ENCODE peak calls at places on chromosomes 2 and 18, in eight cellular contexts. X is iris pigment epithelial cell, Y is lower leg skin, C is psoas muscle, R is HEK293T, D is IMR-90, I is fibroblast of mammary gland, F is T-cell. E is an unnamed sample.

GRCh38 chr2:127437056-127437455 is 18.8 kb downstream of the PROC start:
- DNase-seq in F (no peak), I (no peak), D (no peak), X (no peak), C (no peak), Y (no peak), R (no peak), E (no peak)

GRCh38 chr2:17661460-17661859 is 92.2 kb downstream of the SMC6 start:
- DNase-seq in R (no peak), I (no peak), D (no peak), Y (no peak), C (no peak), F (no peak), X (no peak), E (no peak)

GRCh38 chr2:236041616-236042015 is 126.6 kb downstream of the GBX2 start:
- DNase-seq in F (no peak), I (no peak), Y (no peak), D (no peak), R (no peak), X (no peak), C (no peak), E (no peak)

GRCh38 chr2:174518397-174518796 is 31.6 kb upstream of the GPR155 start:
- DNase-seq in D (no peak), C (no peak), F (no peak), Y (no peak), X (peak), I (peak), R (no peak), E (no peak)

GRCh38 chr2:27809761-27810241 is 38.3 kb downstream of the MRPL33 start:
- DNase-seq in X (peak), R (no peak), F (no peak), Y (no peak), C (no peak), I (peak), D (peak), E (no peak)

GRCh38 chr2:193837368-193837767 is 1642.6 kb upstream of the TMEFF2 start:
- DNase-seq in Y (no peak), D (no peak), X (peak), C (no peak), R (no peak), I (peak), F (no peak), E (no peak)

GRCh38 chr2:203600286-203600685 is 65.2 kb upstream of the RAPH1 start:
- DNase-seq in F (no peak), R (no peak), I (no peak), C (no peak), D (no peak), X (no peak), Y (no peak), E (no peak)

GRCh38 chr2:240523451-240524281 is 34.1 kb downstream of the ANKMY1 start:
- DNase-seq in C (no peak), R (no peak), I (no peak), D (no peak), F (no peak), X (no peak), Y (no peak), E (no peak)

GRCh38 chr2:74513605-74514367 is 464 bp upstream of the TLX2 start:
- DNase-seq in Y (no peak), D (no peak), R (no peak), C (no peak), I (no peak), X (no peak), F (no peak), E (peak)

GRCh38 chr2:8662239-8662879 is 19.5 kb upstream of the ID2 start:
- DNase-seq in R (no peak), D (peak), C (no peak), Y (no peak), X (peak), I (peak), F (no peak), E (no peak)

GRCh38 chr18:361100-361732 is 93.4 kb upstream of the THOC1 start:
- DNase-seq in X (no peak), R (no peak), F (no peak), Y (no peak), D (no peak), C (no peak), I (no peak), E (no peak)

GRCh38 chr2:124915567-124915966 is 890.5 kb downstream of the CNTNAP5 start:
- DNase-seq in I (no peak), C (no peak), D (no peak), F (no peak), R (no peak), Y (no peak), X (no peak), E (no peak)